ENCODE peak calls at places on chromosomes 13 and 19, in eight cellular contexts. One of them, this sample, is unnamed.

GRCh38 chr19:48770734-48771472 is 15.6 kb downstream of the FGF21 start:
- DNase-seq in heart right ventricle: no peak
- DNase-seq in CD4-positive, CD25-positive, alpha-beta regulatory T cell: no peak
- DNase-seq in left lung: no peak
- DNase-seq in CD8-positive, alpha-beta T cell: no peak
- DNase-seq in aorta: no peak
- DNase-seq in body of pancreas: no peak
- DNase-seq in foreskin keratinocyte: no peak
- DNase-seq in this sample: no peak

GRCh38 chr13:49097374-49097773 is 121.7 kb downstream of the FNDC3A start:
- DNase-seq in foreskin keratinocyte: peak
- DNase-seq in body of pancreas: peak
- DNase-seq in CD8-positive, alpha-beta T cell: no peak
- DNase-seq in aorta: no peak
- DNase-seq in heart right ventricle: no peak
- DNase-seq in left lung: no peak
- DNase-seq in CD4-positive, CD25-positive, alpha-beta regulatory T cell: no peak
- DNase-seq in this sample: peak

GRCh38 chr13:28140433-28141125 is 2.2 kb downstream of the PAN3 start:
- DNase-seq in left lung: no peak
- DNase-seq in body of pancreas: no peak
- DNase-seq in heart right ventricle: no peak
- DNase-seq in aorta: no peak
- DNase-seq in foreskin keratinocyte: no peak
- DNase-seq in CD4-positive, CD25-positive, alpha-beta regulatory T cell: no peak
- DNase-seq in CD8-positive, alpha-beta T cell: no peak
- DNase-seq in this sample: peak

GRCh38 chr19:12939292-12939606 is 840 bp downstream of the CALR start:
- DNase-seq in CD8-positive, alpha-beta T cell: no peak
- DNase-seq in aorta: no peak
- DNase-seq in CD4-positive, CD25-positive, alpha-beta regulatory T cell: no peak
- DNase-seq in heart right ventricle: no peak
- DNase-seq in foreskin keratinocyte: no peak
- DNase-seq in body of pancreas: peak
- DNase-seq in left lung: no peak
- DNase-seq in this sample: no peak

GRCh38 chr13:74675185-74675584 is 541.0 kb upstream of the KLF12 start:
- DNase-seq in foreskin keratinocyte: peak
- DNase-seq in body of pancreas: no peak
- DNase-seq in heart right ventricle: no peak
- DNase-seq in left lung: no peak
- DNase-seq in CD4-positive, CD25-positive, alpha-beta regulatory T cell: no peak
- DNase-seq in CD8-positive, alpha-beta T cell: no peak
- DNase-seq in aorta: no peak
- DNase-seq in this sample: peak

GRCh38 chr19:10389863-10390262 is 9.5 kb upstream of the TYK2 start:
- DNase-seq in foreskin keratinocyte: no peak
- DNase-seq in aorta: no peak
- DNase-seq in CD8-positive, alpha-beta T cell: no peak
- DNase-seq in CD4-positive, CD25-positive, alpha-beta regulatory T cell: no peak
- DNase-seq in heart right ventricle: no peak
- DNase-seq in body of pancreas: no peak
- DNase-seq in left lung: no peak
- DNase-seq in this sample: peak

GRCh38 chr19:53463263-53463662 is 4.3 kb upstream of the ZNF813 start:
- DNase-seq in CD8-positive, alpha-beta T cell: no peak
- DNase-seq in left lung: no peak
- DNase-seq in heart right ventricle: peak
- DNase-seq in body of pancreas: peak
- DNase-seq in CD4-positive, CD25-positive, alpha-beta regulatory T cell: no peak
- DNase-seq in aorta: peak
- DNase-seq in foreskin keratinocyte: no peak
- DNase-seq in this sample: peak

GRCh38 chr13:98443329-98443728 is 133.6 kb downstream of the STK24 start:
- DNase-seq in heart right ventricle: no peak
- DNase-seq in foreskin keratinocyte: peak
- DNase-seq in left lung: no peak
- DNase-seq in CD4-positive, CD25-positive, alpha-beta regulatory T cell: no peak
- DNase-seq in CD8-positive, alpha-beta T cell: no peak
- DNase-seq in aorta: peak
- DNase-seq in body of pancreas: no peak
- DNase-seq in this sample: peak

GRCh38 chr13:40483601-40484000 is 182.8 kb downstream of the FOXO1 start:
- DNase-seq in body of pancreas: peak
- DNase-seq in left lung: no peak
- DNase-seq in foreskin keratinocyte: no peak
- DNase-seq in CD4-positive, CD25-positive, alpha-beta regulatory T cell: no peak
- DNase-seq in aorta: no peak
- DNase-seq in heart right ventricle: peak
- DNase-seq in CD8-positive, alpha-beta T cell: no peak
- DNase-seq in this sample: no peak

GRCh38 chr13:49776871-49777270 is 15.6 kb downstream of the KPNA3 start:
- DNase-seq in aorta: no peak
- DNase-seq in CD8-positive, alpha-beta T cell: no peak
- DNase-seq in heart right ventricle: no peak
- DNase-seq in left lung: no peak
- DNase-seq in foreskin keratinocyte: no peak
- DNase-seq in body of pancreas: no peak
- DNase-seq in CD4-positive, CD25-positive, alpha-beta regulatory T cell: no peak
- DNase-seq in this sample: no peak

GRCh38 chr13:73943137-73943964 is 190.9 kb downstream of the KLF12 start:
- DNase-seq in body of pancreas: no peak
- DNase-seq in aorta: no peak
- DNase-seq in CD4-positive, CD25-positive, alpha-beta regulatory T cell: no peak
- DNase-seq in foreskin keratinocyte: no peak
- DNase-seq in CD8-positive, alpha-beta T cell: no peak
- DNase-seq in left lung: no peak
- DNase-seq in heart right ventricle: no peak
- DNase-seq in this sample: no peak

GRCh38 chr13:85589021-85589420 is 210.2 kb downstream of the SLITRK6 start:
- DNase-seq in body of pancreas: no peak
- DNase-seq in CD4-positive, CD25-positive, alpha-beta regulatory T cell: no peak
- DNase-seq in CD8-positive, alpha-beta T cell: no peak
- DNase-seq in heart right ventricle: no peak
- DNase-seq in foreskin keratinocyte: no peak
- DNase-seq in aorta: no peak
- DNase-seq in left lung: no peak
- DNase-seq in this sample: no peak

GRCh38 chr13:91017031-91017668 is 330.3 kb upstream of the MIR17HG start:
- DNase-seq in heart right ventricle: no peak
- DNase-seq in left lung: no peak
- DNase-seq in aorta: no peak
- DNase-seq in CD8-positive, alpha-beta T cell: no peak
- DNase-seq in body of pancreas: peak
- DNase-seq in CD4-positive, CD25-positive, alpha-beta regulatory T cell: no peak
- DNase-seq in foreskin keratinocyte: peak
- DNase-seq in this sample: peak

GRCh38 chr19:53254451-53255341 is at the start of gene ZNF677:
- DNase-seq in aorta: peak
- DNase-seq in foreskin keratinocyte: peak
- DNase-seq in CD4-positive, CD25-positive, alpha-beta regulatory T cell: peak
- DNase-seq in heart right ventricle: peak
- DNase-seq in left lung: peak
- DNase-seq in CD8-positive, alpha-beta T cell: peak
- DNase-seq in body of pancreas: peak
- DNase-seq in this sample: peak

GRCh38 chr19:50921391-50922315 is 10.5 kb upstream of the KLK4 start:
- DNase-seq in aorta: no peak
- DNase-seq in CD4-positive, CD25-positive, alpha-beta regulatory T cell: no peak
- DNase-seq in CD8-positive, alpha-beta T cell: no peak
- DNase-seq in left lung: no peak
- DNase-seq in heart right ventricle: no peak
- DNase-seq in body of pancreas: no peak
- DNase-seq in foreskin keratinocyte: no peak
- DNase-seq in this sample: peak

GRCh38 chr19:4305659-4306058 is 1.3 kb downstream of the FSD1 start:
- DNase-seq in aorta: no peak
- DNase-seq in body of pancreas: no peak
- DNase-seq in foreskin keratinocyte: no peak
- DNase-seq in left lung: no peak
- DNase-seq in CD8-positive, alpha-beta T cell: no peak
- DNase-seq in CD4-positive, CD25-positive, alpha-beta regulatory T cell: no peak
- DNase-seq in heart right ventricle: no peak
- DNase-seq in this sample: no peak

GRCh38 chr19:4302238-4302630 is at the start of gene TMIGD2:
- DNase-seq in CD4-positive, CD25-positive, alpha-beta regulatory T cell: no peak
- DNase-seq in body of pancreas: no peak
- DNase-seq in left lung: no peak
- DNase-seq in CD8-positive, alpha-beta T cell: no peak
- DNase-seq in heart right ventricle: no peak
- DNase-seq in aorta: no peak
- DNase-seq in foreskin keratinocyte: no peak
- DNase-seq in this sample: no peak

GRCh38 chr19:4304509-4305252 is at the start of gene FSD1:
- DNase-seq in foreskin keratinocyte: no peak
- DNase-seq in body of pancreas: no peak
- DNase-seq in left lung: no peak
- DNase-seq in aorta: no peak
- DNase-seq in heart right ventricle: peak
- DNase-seq in CD8-positive, alpha-beta T cell: peak
- DNase-seq in CD4-positive, CD25-positive, alpha-beta regulatory T cell: peak
- DNase-seq in this sample: peak

GRCh38 chr19:4305253-4305612 is 835 bp downstream of the FSD1 start:
- DNase-seq in CD8-positive, alpha-beta T cell: no peak
- DNase-seq in foreskin keratinocyte: no peak
- DNase-seq in aorta: no peak
- DNase-seq in heart right ventricle: no peak
- DNase-seq in body of pancreas: no peak
- DNase-seq in CD4-positive, CD25-positive, alpha-beta regulatory T cell: no peak
- DNase-seq in left lung: no peak
- DNase-seq in this sample: no peak

DNA sequence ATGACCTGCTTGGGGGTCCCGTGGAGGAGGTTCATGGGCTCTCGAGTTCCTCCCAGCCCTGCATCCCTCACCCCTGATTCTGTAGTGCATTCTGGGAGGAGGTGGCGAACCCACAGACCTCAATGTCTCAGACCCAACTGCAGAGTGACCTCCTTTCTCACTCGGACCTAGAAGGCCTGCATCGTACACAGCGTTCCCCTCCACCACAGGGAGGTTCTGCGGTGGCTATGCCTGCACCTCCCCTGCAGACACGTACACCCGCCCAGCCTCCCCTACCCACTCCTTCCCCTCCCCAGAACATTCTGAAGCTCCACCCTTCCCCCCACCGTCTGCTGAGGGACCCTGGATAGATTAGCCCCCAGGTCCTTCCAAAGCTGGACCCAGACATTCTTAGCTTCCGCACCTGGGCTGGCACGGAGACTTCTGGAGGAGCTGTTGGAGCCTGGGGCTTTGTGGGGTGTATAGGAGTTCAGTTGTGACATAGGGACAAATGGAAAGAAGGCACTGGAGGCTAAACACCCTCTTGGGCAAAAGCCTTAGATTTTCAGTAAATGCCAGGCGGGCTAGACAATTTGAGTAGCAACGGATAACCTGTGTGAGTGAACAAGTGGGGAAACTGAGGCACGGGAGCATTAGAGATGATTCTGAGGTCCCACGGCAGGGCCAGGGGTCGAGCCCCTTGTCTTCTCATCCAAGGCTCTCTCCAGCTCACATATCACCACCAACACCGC is 455 bp upstream of the FSD1 start:
- DNase-seq in heart right ventricle: no peak
- DNase-seq in foreskin keratinocyte: no peak
- DNase-seq in CD4-positive, CD25-positive, alpha-beta regulatory T cell: no peak
- DNase-seq in left lung: no peak
- DNase-seq in CD8-positive, alpha-beta T cell: no peak
- DNase-seq in body of pancreas: no peak
- DNase-seq in aorta: no peak
- DNase-seq in this sample: no peak
- H3K27ac ChIP-seq in heart right ventricle: no peak
- H3K27ac ChIP-seq in foreskin keratinocyte: no peak
- H3K27ac ChIP-seq in CD4-positive, CD25-positive, alpha-beta regulatory T cell: no peak
- H3K27ac ChIP-seq in left lung: no peak
- H3K27ac ChIP-seq in CD8-positive, alpha-beta T cell: no peak
- H3K27ac ChIP-seq in body of pancreas: no peak
- H3K27ac ChIP-seq in aorta: no peak
- H3K27ac ChIP-seq in this sample: no peak

DNA sequence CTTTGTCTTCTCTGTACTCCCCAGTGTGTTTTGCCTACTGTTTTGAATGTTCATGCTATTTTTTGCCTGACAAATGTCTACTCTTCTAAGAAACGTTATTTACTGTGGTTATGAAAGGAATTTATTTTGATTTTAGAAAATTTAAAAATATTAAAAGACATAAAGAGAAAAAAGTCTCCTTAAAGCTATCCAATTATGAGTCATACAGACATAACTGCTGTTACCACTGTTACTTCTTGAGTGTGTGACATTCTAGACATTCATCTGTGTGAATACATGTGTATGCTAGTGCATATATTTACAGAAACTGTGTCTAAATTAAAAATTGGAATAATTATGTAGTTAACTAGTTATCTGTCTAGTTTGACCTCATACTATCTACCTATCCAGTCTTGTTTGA is 187.6 kb upstream of the SGCG start:
- DNase-seq in heart right ventricle: no peak
- DNase-seq in aorta: no peak
- DNase-seq in body of pancreas: no peak
- DNase-seq in left lung: no peak
- DNase-seq in CD8-positive, alpha-beta T cell: no peak
- DNase-seq in foreskin keratinocyte: no peak
- DNase-seq in CD4-positive, CD25-positive, alpha-beta regulatory T cell: no peak
- DNase-seq in this sample: no peak
- H3K27ac ChIP-seq in heart right ventricle: no peak
- H3K27ac ChIP-seq in aorta: no peak
- H3K27ac ChIP-seq in body of pancreas: no peak
- H3K27ac ChIP-seq in left lung: no peak
- H3K27ac ChIP-seq in CD8-positive, alpha-beta T cell: no peak
- H3K27ac ChIP-seq in foreskin keratinocyte: no peak
- H3K27ac ChIP-seq in CD4-positive, CD25-positive, alpha-beta regulatory T cell: no peak
- H3K27ac ChIP-seq in this sample: peak

GRCh38 chr19:36031308-36031707 is 1.4 kb downstream of the CLIP3 start:
- DNase-seq in CD8-positive, alpha-beta T cell: no peak
- DNase-seq in left lung: no peak
- DNase-seq in heart right ventricle: no peak
- DNase-seq in body of pancreas: no peak
- DNase-seq in aorta: no peak
- DNase-seq in foreskin keratinocyte: no peak
- DNase-seq in CD4-positive, CD25-positive, alpha-beta regulatory T cell: no peak
- DNase-seq in this sample: no peak
- H3K27ac ChIP-seq in CD8-positive, alpha-beta T cell: no peak
- H3K27ac ChIP-seq in left lung: no peak
- H3K27ac ChIP-seq in heart right ventricle: no peak
- H3K27ac ChIP-seq in body of pancreas: no peak
- H3K27ac ChIP-seq in aorta: no peak
- H3K27ac ChIP-seq in foreskin keratinocyte: no peak
- H3K27ac ChIP-seq in CD4-positive, CD25-positive, alpha-beta regulatory T cell: no peak
- H3K27ac ChIP-seq in this sample: no peak

DNA sequence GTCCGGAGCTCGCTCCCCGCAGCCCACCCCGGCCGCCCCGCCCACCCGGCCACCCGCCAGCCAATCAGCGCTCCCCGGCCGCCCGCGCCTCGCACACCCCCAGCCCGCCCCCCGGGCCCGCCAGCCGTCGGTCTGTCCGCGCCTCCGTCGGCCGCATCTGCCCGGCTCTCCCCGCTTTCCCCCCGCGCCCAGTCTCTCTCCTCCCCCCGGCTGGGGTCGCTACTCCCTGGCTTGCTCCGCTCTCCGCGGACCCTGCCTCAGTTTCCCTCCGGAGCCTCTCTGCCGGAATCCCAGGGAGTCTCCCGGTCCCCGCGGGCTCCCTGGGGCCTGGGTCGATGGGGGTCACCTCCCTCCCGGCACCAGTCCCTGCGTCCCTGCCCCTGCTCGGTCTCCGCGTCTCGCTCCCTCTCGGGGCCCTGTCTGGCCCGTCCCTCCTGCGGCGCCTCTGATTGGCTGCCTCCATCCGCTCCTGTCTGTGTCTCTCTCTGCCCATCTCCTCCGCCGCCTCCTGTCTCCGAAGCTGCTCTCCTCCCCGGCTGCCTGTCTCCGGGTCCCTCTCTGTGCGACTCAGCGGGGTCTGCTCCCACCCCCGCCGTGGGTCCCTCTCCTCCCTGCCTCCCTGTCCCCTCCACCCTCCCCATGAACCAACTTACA is 485 bp downstream of the IL11 start:
- DNase-seq in CD8-positive, alpha-beta T cell: no peak
- DNase-seq in foreskin keratinocyte: peak
- DNase-seq in aorta: peak
- DNase-seq in CD4-positive, CD25-positive, alpha-beta regulatory T cell: no peak
- DNase-seq in body of pancreas: no peak
- DNase-seq in heart right ventricle: no peak
- DNase-seq in left lung: no peak
- DNase-seq in this sample: peak
- H3K27ac ChIP-seq in CD8-positive, alpha-beta T cell: no peak
- H3K27ac ChIP-seq in foreskin keratinocyte: peak
- H3K27ac ChIP-seq in aorta: no peak
- H3K27ac ChIP-seq in CD4-positive, CD25-positive, alpha-beta regulatory T cell: no peak
- H3K27ac ChIP-seq in body of pancreas: no peak
- H3K27ac ChIP-seq in heart right ventricle: no peak
- H3K27ac ChIP-seq in left lung: no peak
- H3K27ac ChIP-seq in this sample: no peak

This sample was measured in A673.